ENCODE peak calls at places on chromosomes 2 and 18, in five cellular contexts. One of them, this sample, is unnamed.

GRCh38 chr2:53854678-53855077 is 5.1 kb downstream of the GPR75 start:
- DNase-seq in cardiac muscle cell: no peak
- DNase-seq in GM10248: no peak
- DNase-seq in activated CD8-positive, alpha-beta memory T cell treated with anti-CD3 and anti-CD28 coated beads, Interleukin-2, amount 50 U/mL, for 4 hours: no peak
- DNase-seq in EL: no peak
- DNase-seq in this sample: no peak

GRCh38 chr2:62559582-62559981 is 53.6 kb upstream of the TMEM17 start:
- DNase-seq in activated CD8-positive, alpha-beta memory T cell treated with anti-CD3 and anti-CD28 coated beads, Interleukin-2, amount 50 U/mL, for 4 hours: no peak
- DNase-seq in EL: no peak
- DNase-seq in cardiac muscle cell: no peak
- DNase-seq in GM10248: no peak
- DNase-seq in this sample: no peak

GRCh38 chr2:23862716-23863426 is 64.1 kb downstream of the ATAD2B start:
- DNase-seq in EL: no peak
- DNase-seq in GM10248: no peak
- DNase-seq in cardiac muscle cell: no peak
- DNase-seq in activated CD8-positive, alpha-beta memory T cell treated with anti-CD3 and anti-CD28 coated beads, Interleukin-2, amount 50 U/mL, for 4 hours: no peak
- DNase-seq in this sample: no peak

GRCh38 chr2:145007673-145008263 is 487.8 kb upstream of the ZEB2 start:
- DNase-seq in GM10248: no peak
- DNase-seq in cardiac muscle cell: no peak
- DNase-seq in EL: peak; percentile 75
- DNase-seq in activated CD8-positive, alpha-beta memory T cell treated with anti-CD3 and anti-CD28 coated beads, Interleukin-2, amount 50 U/mL, for 4 hours: no peak
- DNase-seq in this sample: no peak

GRCh38 chr18:58128286-58129018 is 84.4 kb downstream of the NEDD4L start:
- DNase-seq in GM10248: no peak
- DNase-seq in cardiac muscle cell: no peak
- DNase-seq in activated CD8-positive, alpha-beta memory T cell treated with anti-CD3 and anti-CD28 coated beads, Interleukin-2, amount 50 U/mL, for 4 hours: no peak
- DNase-seq in EL: no peak
- DNase-seq in this sample: no peak

GRCh38 chr2:23287250-23287704 is 97.7 kb upstream of the KLHL29 start:
- DNase-seq in GM10248: no peak
- DNase-seq in EL: peak; percentile 79
- DNase-seq in activated CD8-positive, alpha-beta memory T cell treated with anti-CD3 and anti-CD28 coated beads, Interleukin-2, amount 50 U/mL, for 4 hours: no peak
- DNase-seq in cardiac muscle cell: peak; percentile 44
- DNase-seq in this sample: no peak

GRCh38 chr2:146246017-146246733 is 1598.7 kb upstream of the ACVR2A start:
- DNase-seq in EL: peak; percentile 73
- DNase-seq in GM10248: no peak
- DNase-seq in cardiac muscle cell: no peak
- DNase-seq in activated CD8-positive, alpha-beta memory T cell treated with anti-CD3 and anti-CD28 coated beads, Interleukin-2, amount 50 U/mL, for 4 hours: no peak
- DNase-seq in this sample: no peak

GRCh38 chr2:164910091-164910899 is 45.0 kb downstream of the SLC38A11 start:
- DNase-seq in activated CD8-positive, alpha-beta memory T cell treated with anti-CD3 and anti-CD28 coated beads, Interleukin-2, amount 50 U/mL, for 4 hours: no peak
- DNase-seq in cardiac muscle cell: peak; percentile 67
- DNase-seq in GM10248: no peak
- DNase-seq in EL: peak; percentile 28
- DNase-seq in this sample: peak; percentile 39

GRCh38 chr2:227774011-227774624 is 28.4 kb downstream of the SCYGR8 start:
- DNase-seq in EL: no peak
- DNase-seq in GM10248: peak; percentile 41
- DNase-seq in cardiac muscle cell: no peak
- DNase-seq in activated CD8-positive, alpha-beta memory T cell treated with anti-CD3 and anti-CD28 coated beads, Interleukin-2, amount 50 U/mL, for 4 hours: no peak
- DNase-seq in this sample: peak; percentile 58

GRCh38 chr18:48656176-48656575 is 117.3 kb downstream of the CTIF start:
- DNase-seq in EL: no peak
- DNase-seq in GM10248: no peak
- DNase-seq in activated CD8-positive, alpha-beta memory T cell treated with anti-CD3 and anti-CD28 coated beads, Interleukin-2, amount 50 U/mL, for 4 hours: no peak
- DNase-seq in cardiac muscle cell: no peak
- DNase-seq in this sample: no peak

GRCh38 chr2:172513935-172514586 is 41.8 kb upstream of the PDK1 start:
- DNase-seq in cardiac muscle cell: no peak
- DNase-seq in EL: no peak
- DNase-seq in activated CD8-positive, alpha-beta memory T cell treated with anti-CD3 and anti-CD28 coated beads, Interleukin-2, amount 50 U/mL, for 4 hours: no peak
- DNase-seq in GM10248: no peak
- DNase-seq in this sample: no peak

GRCh38 chr2:238462782-238463396 is 36.2 kb downstream of the ASB1 start:
- DNase-seq in cardiac muscle cell: peak; percentile 3
- DNase-seq in GM10248: peak; percentile 61
- DNase-seq in activated CD8-positive, alpha-beta memory T cell treated with anti-CD3 and anti-CD28 coated beads, Interleukin-2, amount 50 U/mL, for 4 hours: no peak
- DNase-seq in EL: peak; percentile 60
- DNase-seq in this sample: peak; percentile 61

GRCh38 chr2:47437287-47437686 is 34.3 kb downstream of the MSH2 start:
- DNase-seq in EL: peak; percentile 16
- DNase-seq in activated CD8-positive, alpha-beta memory T cell treated with anti-CD3 and anti-CD28 coated beads, Interleukin-2, amount 50 U/mL, for 4 hours: no peak
- DNase-seq in cardiac muscle cell: peak; percentile 50
- DNase-seq in GM10248: peak; percentile 26
- DNase-seq in this sample: peak; percentile 32

GRCh38 chr2:20446280-20446916 is 476 bp upstream of the RHOB start:
- DNase-seq in GM10248: no peak
- DNase-seq in activated CD8-positive, alpha-beta memory T cell treated with anti-CD3 and anti-CD28 coated beads, Interleukin-2, amount 50 U/mL, for 4 hours: no peak
- DNase-seq in cardiac muscle cell: no peak
- DNase-seq in EL: no peak
- DNase-seq in this sample: no peak

GRCh38 chr18:70998490-70998889 is 709.6 kb downstream of the SOCS6 start:
- DNase-seq in activated CD8-positive, alpha-beta memory T cell treated with anti-CD3 and anti-CD28 coated beads, Interleukin-2, amount 50 U/mL, for 4 hours: no peak
- DNase-seq in EL: no peak
- DNase-seq in cardiac muscle cell: peak; percentile 40
- DNase-seq in GM10248: no peak
- DNase-seq in this sample: no peak

GRCh38 chr2:19900536-19901200 is 1.1 kb downstream of the TTC32 start:
- DNase-seq in cardiac muscle cell: no peak
- DNase-seq in activated CD8-positive, alpha-beta memory T cell treated with anti-CD3 and anti-CD28 coated beads, Interleukin-2, amount 50 U/mL, for 4 hours: no peak
- DNase-seq in GM10248: peak; percentile 16
- DNase-seq in EL: peak; percentile 23
- DNase-seq in this sample: peak; percentile 51

GRCh38 chr2:207683879-207684627 is 27.4 kb upstream of the CCNYL1 start:
- DNase-seq in GM10248: no peak
- DNase-seq in EL: peak; percentile 92
- DNase-seq in activated CD8-positive, alpha-beta memory T cell treated with anti-CD3 and anti-CD28 coated beads, Interleukin-2, amount 50 U/mL, for 4 hours: no peak
- DNase-seq in cardiac muscle cell: no peak
- DNase-seq in this sample: no peak

GRCh38 chr2:85071096-85071495 is 62.1 kb upstream of the TCF7L1 start:
- DNase-seq in cardiac muscle cell: no peak
- DNase-seq in activated CD8-positive, alpha-beta memory T cell treated with anti-CD3 and anti-CD28 coated beads, Interleukin-2, amount 50 U/mL, for 4 hours: no peak
- DNase-seq in GM10248: no peak
- DNase-seq in EL: peak; percentile 38
- DNase-seq in this sample: no peak

GRCh38 chr2:185035906-185036305 is 437.6 kb downstream of the ZNF804A start:
- DNase-seq in GM10248: no peak
- DNase-seq in activated CD8-positive, alpha-beta memory T cell treated with anti-CD3 and anti-CD28 coated beads, Interleukin-2, amount 50 U/mL, for 4 hours: no peak
- DNase-seq in cardiac muscle cell: no peak
- DNase-seq in EL: no peak
- DNase-seq in this sample: no peak

GRCh38 chr18:23154021-23154420 is 18.7 kb downstream of the CABLES1 start:
- DNase-seq in cardiac muscle cell: no peak
- DNase-seq in GM10248: no peak
- DNase-seq in EL: no peak
- DNase-seq in activated CD8-positive, alpha-beta memory T cell treated with anti-CD3 and anti-CD28 coated beads, Interleukin-2, amount 50 U/mL, for 4 hours: no peak
- DNase-seq in this sample: no peak

GRCh38 chr2:157625311-157625710 is 3.4 kb downstream of the ACVR1C start:
- DNase-seq in cardiac muscle cell: no peak
- DNase-seq in activated CD8-positive, alpha-beta memory T cell treated with anti-CD3 and anti-CD28 coated beads, Interleukin-2, amount 50 U/mL, for 4 hours: no peak
- DNase-seq in GM10248: no peak
- DNase-seq in EL: no peak
- DNase-seq in this sample: no peak

GRCh38 chr2:176126929-176127768 is 2.4 kb upstream of the HOXD8 start:
- DNase-seq in activated CD8-positive, alpha-beta memory T cell treated with anti-CD3 and anti-CD28 coated beads, Interleukin-2, amount 50 U/mL, for 4 hours: peak; percentile 74
- DNase-seq in EL: peak; percentile 55
- DNase-seq in cardiac muscle cell: peak; percentile 82
- DNase-seq in GM10248: peak; percentile 50
- DNase-seq in this sample: peak; percentile 61

GRCh38 chr2:127701193-127701650 is at the start of gene SFT2D3:
- DNase-seq in EL: peak; percentile 89
- DNase-seq in activated CD8-positive, alpha-beta memory T cell treated with anti-CD3 and anti-CD28 coated beads, Interleukin-2, amount 50 U/mL, for 4 hours: peak; percentile 87
- DNase-seq in GM10248: peak; percentile 95
- DNase-seq in cardiac muscle cell: peak; percentile 95
- DNase-seq in this sample: peak; percentile 98

GRCh38 chr2:101188683-101189405 is 37.7 kb upstream of the TBC1D8 start:
- DNase-seq in EL: peak; percentile 58
- DNase-seq in cardiac muscle cell: peak; percentile 30
- DNase-seq in GM10248: no peak
- DNase-seq in activated CD8-positive, alpha-beta memory T cell treated with anti-CD3 and anti-CD28 coated beads, Interleukin-2, amount 50 U/mL, for 4 hours: no peak
- DNase-seq in this sample: no peak

GRCh38 chr2:240435457-240435954 is at the start of gene GPC1:
- DNase-seq in activated CD8-positive, alpha-beta memory T cell treated with anti-CD3 and anti-CD28 coated beads, Interleukin-2, amount 50 U/mL, for 4 hours: peak; percentile 54
- DNase-seq in EL: peak; percentile 82
- DNase-seq in GM10248: peak; percentile 80
- DNase-seq in cardiac muscle cell: peak; percentile 89
- DNase-seq in this sample: peak; percentile 72

GRCh38 chr2:98730053-98730850 is 680 bp downstream of the MGAT4A start:
- DNase-seq in activated CD8-positive, alpha-beta memory T cell treated with anti-CD3 and anti-CD28 coated beads, Interleukin-2, amount 50 U/mL, for 4 hours: peak; percentile 60
- DNase-seq in GM10248: no peak
- DNase-seq in EL: no peak
- DNase-seq in cardiac muscle cell: peak; percentile 50
- DNase-seq in this sample: peak; percentile 23

GRCh38 chr2:132692816-132693215 is 22.8 kb upstream of the LYPD1 start:
- DNase-seq in activated CD8-positive, alpha-beta memory T cell treated with anti-CD3 and anti-CD28 coated beads, Interleukin-2, amount 50 U/mL, for 4 hours: no peak
- DNase-seq in cardiac muscle cell: no peak
- DNase-seq in GM10248: no peak
- DNase-seq in EL: peak; percentile 18
- DNase-seq in this sample: no peak

GRCh38 chr18:76616373-76616772 is 121.3 kb upstream of the ZNF516 start:
- DNase-seq in EL: no peak
- DNase-seq in activated CD8-positive, alpha-beta memory T cell treated with anti-CD3 and anti-CD28 coated beads, Interleukin-2, amount 50 U/mL, for 4 hours: no peak
- DNase-seq in GM10248: no peak
- DNase-seq in cardiac muscle cell: no peak
- DNase-seq in this sample: no peak

GRCh38 chr18:63119647-63120046 is 199.9 kb downstream of the BCL2 start:
- DNase-seq in activated CD8-positive, alpha-beta memory T cell treated with anti-CD3 and anti-CD28 coated beads, Interleukin-2, amount 50 U/mL, for 4 hours: no peak
- DNase-seq in cardiac muscle cell: no peak
- DNase-seq in EL: peak; percentile 12
- DNase-seq in GM10248: no peak
- DNase-seq in this sample: peak; percentile 46

GRCh38 chr18:24910217-24910616 is 441.7 kb downstream of the ZNF521 start:
- DNase-seq in GM10248: no peak
- DNase-seq in activated CD8-positive, alpha-beta memory T cell treated with anti-CD3 and anti-CD28 coated beads, Interleukin-2, amount 50 U/mL, for 4 hours: no peak
- DNase-seq in cardiac muscle cell: no peak
- DNase-seq in EL: no peak
- DNase-seq in this sample: no peak

GRCh38 chr18:33755918-33756590 is 178.0 kb downstream of the ASXL3 start:
- DNase-seq in EL: peak; percentile 0
- DNase-seq in GM10248: no peak
- DNase-seq in activated CD8-positive, alpha-beta memory T cell treated with anti-CD3 and anti-CD28 coated beads, Interleukin-2, amount 50 U/mL, for 4 hours: no peak
- DNase-seq in cardiac muscle cell: no peak
- DNase-seq in this sample: peak; percentile 38

GRCh38 chr2:218849721-218850120 is 9.9 kb upstream of the WNT6 start:
- DNase-seq in activated CD8-positive, alpha-beta memory T cell treated with anti-CD3 and anti-CD28 coated beads, Interleukin-2, amount 50 U/mL, for 4 hours: no peak
- DNase-seq in GM10248: no peak
- DNase-seq in cardiac muscle cell: no peak
- DNase-seq in EL: peak; percentile 58
- DNase-seq in this sample: no peak